ENCODE peak calls at places on chromosome 21, in five cellular contexts. One of them, this sample, is unnamed.

GRCh38 chr21:28160378-28160777 is 832.3 kb downstream of the LTN1 start:
- DNase-seq in Calu3: no peak
- DNase-seq in aorta: no peak
- DNase-seq in PC-9: no peak
- DNase-seq in memory B cell: no peak
- DNase-seq in this sample: no peak

GRCh38 chr21:42406201-42406601 is 2.5 kb downstream of the UBASH3A start:
- DNase-seq in Calu3: no peak
- DNase-seq in aorta: peak
- DNase-seq in PC-9: no peak
- DNase-seq in memory B cell: no peak
- DNase-seq in this sample: peak

GRCh38 chr21:34307991-34308532 is 55.7 kb upstream of the KCNE2 start:
- DNase-seq in Calu3: no peak
- DNase-seq in aorta: no peak
- DNase-seq in PC-9: no peak
- DNase-seq in memory B cell: no peak
- DNase-seq in this sample: no peak

GRCh38 chr21:44354775-44355771 is 1.7 kb downstream of the TRPM2 start:
- DNase-seq in Calu3: no peak
- DNase-seq in aorta: no peak
- DNase-seq in PC-9: no peak
- DNase-seq in memory B cell: no peak
- DNase-seq in this sample: peak

GRCh38 chr21:39175154-39175553 is 8.1 kb downstream of the PSMG1 start:
- DNase-seq in Calu3: no peak
- DNase-seq in aorta: no peak
- DNase-seq in PC-9: no peak
- DNase-seq in memory B cell: no peak
- DNase-seq in this sample: peak

GRCh38 chr21:39109163-39109530 is 74.1 kb downstream of the PSMG1 start:
- DNase-seq in Calu3: no peak
- DNase-seq in aorta: no peak
- DNase-seq in PC-9: no peak
- DNase-seq in memory B cell: no peak
- DNase-seq in this sample: no peak

GRCh38 chr21:38067086-38067739 is 151.0 kb upstream of the KCNJ6 start:
- DNase-seq in Calu3: no peak
- DNase-seq in aorta: no peak
- DNase-seq in PC-9: no peak
- DNase-seq in memory B cell: no peak
- DNase-seq in this sample: no peak

GRCh38 chr21:41219498-41220207 is 51.7 kb downstream of the BACE2 start:
- DNase-seq in Calu3: peak
- DNase-seq in aorta: no peak
- DNase-seq in PC-9: peak
- DNase-seq in memory B cell: no peak
- DNase-seq in this sample: no peak

GRCh38 chr21:46092026-46092764 is 5.7 kb upstream of the COL6A2 start:
- DNase-seq in Calu3: no peak
- DNase-seq in aorta: peak
- DNase-seq in PC-9: no peak
- DNase-seq in memory B cell: no peak
- DNase-seq in this sample: no peak

GRCh38 chr21:29506947-29507346 is 208.2 kb downstream of the BACH1 start:
- DNase-seq in Calu3: no peak
- DNase-seq in aorta: no peak
- DNase-seq in PC-9: no peak
- DNase-seq in memory B cell: no peak
- DNase-seq in this sample: no peak

GRCh38 chr21:29586696-29587095 is 288.0 kb downstream of the BACH1 start:
- DNase-seq in Calu3: no peak
- DNase-seq in aorta: no peak
- DNase-seq in PC-9: no peak
- DNase-seq in memory B cell: no peak
- DNase-seq in this sample: no peak

GRCh38 chr21:46100020-46100419 is 2.1 kb downstream of the COL6A2 start:
- DNase-seq in Calu3: no peak
- DNase-seq in aorta: peak
- DNase-seq in PC-9: no peak
- DNase-seq in memory B cell: no peak
- DNase-seq in this sample: no peak

This sample was measured in MV-4-11.